ENCODE peak calls at places on chromosomes 3 and 15, in ten cellular contexts. One of them, this sample, is unnamed. For H3K4me1, the result is how much of the 10 kb centered on the place peaks cover.

GRCh38 chr3:18237251-18238005 is 187.7 kb downstream of the SATB1 start:
- DNase-seq in heart right ventricle: no peak
- DNase-seq in IMR-90: peak
- DNase-seq in endodermal cell: no peak
- DNase-seq in thoracic aorta: no peak
- DNase-seq in upper lobe of right lung: no peak
- DNase-seq in lower lobe of right lung: no peak
- DNase-seq in tibial artery: no peak
- DNase-seq in A549: no peak
- DNase-seq in sigmoid colon: no peak
- DNase-seq in this sample: no peak

GRCh38 chr3:196186661-196187573 is 24.3 kb downstream of the ZDHHC19 start:
- DNase-seq in sigmoid colon: no peak
- DNase-seq in thoracic aorta: no peak
- DNase-seq in tibial artery: no peak
- DNase-seq in upper lobe of right lung: no peak
- DNase-seq in IMR-90: peak
- DNase-seq in A549: no peak
- DNase-seq in endodermal cell: peak
- DNase-seq in lower lobe of right lung: no peak
- DNase-seq in heart right ventricle: no peak
- DNase-seq in this sample: peak

GRCh38 chr3:180383332-180384020 is 218.5 kb upstream of the TTC14 start:
- DNase-seq in thoracic aorta: no peak
- DNase-seq in upper lobe of right lung: no peak
- DNase-seq in A549: no peak
- DNase-seq in IMR-90: peak
- DNase-seq in lower lobe of right lung: no peak
- DNase-seq in tibial artery: no peak
- DNase-seq in heart right ventricle: no peak
- DNase-seq in endodermal cell: no peak
- DNase-seq in sigmoid colon: no peak
- DNase-seq in this sample: no peak

GRCh38 chr15:73335471-73335870 is 33.3 kb downstream of the HCN4 start:
- DNase-seq in thoracic aorta: no peak
- DNase-seq in heart right ventricle: no peak
- DNase-seq in sigmoid colon: peak
- DNase-seq in A549: no peak
- DNase-seq in upper lobe of right lung: no peak
- DNase-seq in endodermal cell: no peak
- DNase-seq in IMR-90: no peak
- DNase-seq in lower lobe of right lung: peak
- DNase-seq in tibial artery: no peak
- DNase-seq in this sample: no peak

GRCh38 chr3:51896607-51897305 is 6.4 kb downstream of the IQCF1 start:
- DNase-seq in IMR-90: no peak
- DNase-seq in upper lobe of right lung: no peak
- DNase-seq in tibial artery: no peak
- DNase-seq in lower lobe of right lung: no peak
- DNase-seq in endodermal cell: no peak
- DNase-seq in sigmoid colon: no peak
- DNase-seq in thoracic aorta: no peak
- DNase-seq in A549: no peak
- DNase-seq in heart right ventricle: no peak
- DNase-seq in this sample: no peak

GRCh38 chr3:85475346-85475745 is 516.6 kb downstream of the CADM2 start:
- DNase-seq in upper lobe of right lung: no peak
- DNase-seq in heart right ventricle: no peak
- DNase-seq in tibial artery: no peak
- DNase-seq in A549: no peak
- DNase-seq in thoracic aorta: no peak
- DNase-seq in lower lobe of right lung: no peak
- DNase-seq in IMR-90: no peak
- DNase-seq in sigmoid colon: no peak
- DNase-seq in endodermal cell: no peak
- DNase-seq in this sample: no peak

GRCh38 chr3:180980612-180981011 is 8.9 kb downstream of the DNAJC19 start:
- DNase-seq in thoracic aorta: no peak
- DNase-seq in sigmoid colon: no peak
- DNase-seq in tibial artery: no peak
- DNase-seq in heart right ventricle: no peak
- DNase-seq in lower lobe of right lung: no peak
- DNase-seq in endodermal cell: no peak
- DNase-seq in IMR-90: peak
- DNase-seq in A549: no peak
- DNase-seq in upper lobe of right lung: no peak
- DNase-seq in this sample: no peak

GRCh38 chr3:189625566-189625965 is 5.6 kb upstream of the TP63 start:
- DNase-seq in endodermal cell: no peak
- DNase-seq in sigmoid colon: no peak
- DNase-seq in thoracic aorta: no peak
- DNase-seq in A549: no peak
- DNase-seq in heart right ventricle: no peak
- DNase-seq in tibial artery: no peak
- DNase-seq in IMR-90: no peak
- DNase-seq in lower lobe of right lung: no peak
- DNase-seq in upper lobe of right lung: no peak
- DNase-seq in this sample: no peak

GRCh38 chr3:134666885-134667284 is 16.1 kb upstream of the KY start:
- DNase-seq in A549: no peak
- DNase-seq in IMR-90: no peak
- DNase-seq in lower lobe of right lung: no peak
- DNase-seq in tibial artery: no peak
- DNase-seq in heart right ventricle: no peak
- DNase-seq in endodermal cell: no peak
- DNase-seq in thoracic aorta: no peak
- DNase-seq in sigmoid colon: no peak
- DNase-seq in upper lobe of right lung: no peak
- DNase-seq in this sample: no peak

GRCh38 chr15:65245096-65245849 is 34.0 kb upstream of the CILP start:
- DNase-seq in endodermal cell: no peak
- DNase-seq in lower lobe of right lung: no peak
- DNase-seq in heart right ventricle: peak
- DNase-seq in A549: no peak
- DNase-seq in thoracic aorta: no peak
- DNase-seq in IMR-90: peak
- DNase-seq in upper lobe of right lung: no peak
- DNase-seq in sigmoid colon: peak
- DNase-seq in tibial artery: peak
- DNase-seq in this sample: peak

GRCh38 chr3:141933421-141934300 is 57.2 kb downstream of the ATP1B3 start:
- DNase-seq in IMR-90: no peak
- DNase-seq in A549: no peak
- DNase-seq in heart right ventricle: no peak
- DNase-seq in endodermal cell: peak
- DNase-seq in tibial artery: no peak
- DNase-seq in thoracic aorta: no peak
- DNase-seq in upper lobe of right lung: no peak
- DNase-seq in lower lobe of right lung: no peak
- DNase-seq in sigmoid colon: peak
- DNase-seq in this sample: no peak

DNA sequence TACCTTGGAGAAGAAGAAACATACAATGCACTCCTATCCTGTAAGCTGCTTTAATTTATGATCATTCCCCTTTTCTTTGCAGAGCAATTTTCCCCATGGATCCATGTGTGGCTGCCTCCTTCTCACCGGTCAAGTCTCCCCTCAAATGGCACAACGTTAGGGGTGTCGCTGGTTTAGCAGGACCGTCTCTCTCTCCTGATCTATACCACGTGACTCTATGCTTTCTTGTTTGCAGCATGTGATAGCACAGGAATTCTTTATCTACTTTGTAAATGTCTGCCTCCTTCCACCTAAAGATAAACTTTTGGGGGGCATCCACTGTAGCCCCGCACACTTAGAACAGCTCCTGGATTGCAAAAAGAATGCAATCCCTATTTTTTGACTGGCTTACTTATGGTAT is 506.0 kb downstream of the MAGI1 start:
- DNase-seq in endodermal cell: no peak
- DNase-seq in IMR-90: no peak
- DNase-seq in A549: no peak
- DNase-seq in lower lobe of right lung: no peak
- DNase-seq in tibial artery: no peak
- DNase-seq in thoracic aorta: no peak
- DNase-seq in heart right ventricle: no peak
- DNase-seq in upper lobe of right lung: no peak
- DNase-seq in sigmoid colon: no peak
- DNase-seq in this sample: no peak
- H3K4me3 ChIP-seq in endodermal cell: no peak
- H3K4me3 ChIP-seq in IMR-90: no peak
- H3K4me3 ChIP-seq in A549: no peak
- H3K4me3 ChIP-seq in lower lobe of right lung: no peak
- H3K4me3 ChIP-seq in tibial artery: no peak
- H3K4me3 ChIP-seq in thoracic aorta: no peak
- H3K4me3 ChIP-seq in heart right ventricle: no peak
- H3K4me3 ChIP-seq in upper lobe of right lung: no peak
- H3K4me3 ChIP-seq in sigmoid colon: no peak
- H3K4me3 ChIP-seq in this sample: no peak

DNA sequence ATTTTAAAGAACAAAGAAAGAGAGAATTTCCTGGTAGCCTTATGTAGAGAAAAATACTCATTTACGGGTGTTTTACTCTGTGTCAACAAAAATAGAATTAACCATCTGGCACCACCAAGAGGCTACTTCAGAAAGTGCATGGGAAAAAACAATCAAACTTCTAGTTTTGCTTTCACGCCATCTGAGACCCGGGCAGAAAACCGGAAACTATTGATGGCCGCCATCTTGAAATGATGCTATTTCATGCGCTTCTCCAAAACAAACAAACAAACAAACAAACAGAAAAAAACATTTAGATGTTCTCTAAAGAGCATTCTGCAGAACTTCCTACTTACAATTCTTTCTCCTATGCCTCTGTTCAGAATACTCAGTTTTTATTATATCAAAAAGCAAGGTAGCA is 49.4 kb upstream of the SYNPR start:
- DNase-seq in upper lobe of right lung: no peak
- DNase-seq in heart right ventricle: no peak
- DNase-seq in tibial artery: no peak
- DNase-seq in A549: peak
- DNase-seq in thoracic aorta: no peak
- DNase-seq in IMR-90: peak
- DNase-seq in lower lobe of right lung: no peak
- DNase-seq in endodermal cell: peak
- DNase-seq in sigmoid colon: no peak
- DNase-seq in this sample: peak
- TF ChIP-seq CTCF in upper lobe of right lung: peak
- TF ChIP-seq CTCF in heart right ventricle: peak
- TF ChIP-seq CTCF in tibial artery: peak
- TF ChIP-seq CTCF in A549: peak
- TF ChIP-seq CTCF in thoracic aorta: no peak
- TF ChIP-seq CTCF in IMR-90: peak
- TF ChIP-seq CTCF in lower lobe of right lung: peak
- TF ChIP-seq CTCF in endodermal cell: peak
- TF ChIP-seq CTCF in sigmoid colon: no peak
- TF ChIP-seq CTCF in this sample: peak

GRCh38 chr3:125146601-125147490 is 65.7 kb downstream of the SLC12A8 start:
- DNase-seq in endodermal cell: peak
- DNase-seq in IMR-90: no peak
- DNase-seq in sigmoid colon: peak
- DNase-seq in thoracic aorta: no peak
- DNase-seq in heart right ventricle: no peak
- DNase-seq in lower lobe of right lung: no peak
- DNase-seq in A549: no peak
- DNase-seq in tibial artery: no peak
- DNase-seq in upper lobe of right lung: peak
- DNase-seq in this sample: no peak

GRCh38 chr3:125143982-125144652 is 68.4 kb downstream of the SLC12A8 start:
- DNase-seq in upper lobe of right lung: no peak
- DNase-seq in lower lobe of right lung: no peak
- DNase-seq in A549: no peak
- DNase-seq in sigmoid colon: peak
- DNase-seq in thoracic aorta: no peak
- DNase-seq in heart right ventricle: peak
- DNase-seq in IMR-90: no peak
- DNase-seq in tibial artery: no peak
- DNase-seq in endodermal cell: peak
- DNase-seq in this sample: peak

GRCh38 chr3:125147491-125147820 is 65.1 kb downstream of the SLC12A8 start:
- DNase-seq in sigmoid colon: no peak
- DNase-seq in heart right ventricle: no peak
- DNase-seq in thoracic aorta: no peak
- DNase-seq in tibial artery: no peak
- DNase-seq in upper lobe of right lung: no peak
- DNase-seq in IMR-90: peak
- DNase-seq in A549: no peak
- DNase-seq in lower lobe of right lung: no peak
- DNase-seq in endodermal cell: no peak
- DNase-seq in this sample: no peak

GRCh38 chr3:125144653-125145314 is 67.8 kb downstream of the SLC12A8 start:
- DNase-seq in heart right ventricle: no peak
- DNase-seq in A549: no peak
- DNase-seq in lower lobe of right lung: no peak
- DNase-seq in thoracic aorta: no peak
- DNase-seq in endodermal cell: peak
- DNase-seq in sigmoid colon: peak
- DNase-seq in upper lobe of right lung: no peak
- DNase-seq in IMR-90: no peak
- DNase-seq in tibial artery: no peak
- DNase-seq in this sample: no peak

GRCh38 chr3:125145751-125146475 is 66.6 kb downstream of the SLC12A8 start:
- DNase-seq in A549: no peak
- DNase-seq in lower lobe of right lung: no peak
- DNase-seq in heart right ventricle: no peak
- DNase-seq in endodermal cell: no peak
- DNase-seq in tibial artery: no peak
- DNase-seq in IMR-90: no peak
- DNase-seq in sigmoid colon: peak
- DNase-seq in upper lobe of right lung: no peak
- DNase-seq in thoracic aorta: no peak
- DNase-seq in this sample: no peak
- H3K4me1 ChIP-seq in A549: under half
- H3K4me1 ChIP-seq in lower lobe of right lung: half or more
- H3K4me1 ChIP-seq in heart right ventricle: half or more
- H3K4me1 ChIP-seq in endodermal cell: under half
- H3K4me1 ChIP-seq in tibial artery: half or more
- H3K4me1 ChIP-seq in IMR-90: under half
- H3K4me1 ChIP-seq in sigmoid colon: under half
- H3K4me1 ChIP-seq in upper lobe of right lung: half or more
- H3K4me1 ChIP-seq in thoracic aorta: half or more
- H3K4me1 ChIP-seq in this sample: under half

DNA sequence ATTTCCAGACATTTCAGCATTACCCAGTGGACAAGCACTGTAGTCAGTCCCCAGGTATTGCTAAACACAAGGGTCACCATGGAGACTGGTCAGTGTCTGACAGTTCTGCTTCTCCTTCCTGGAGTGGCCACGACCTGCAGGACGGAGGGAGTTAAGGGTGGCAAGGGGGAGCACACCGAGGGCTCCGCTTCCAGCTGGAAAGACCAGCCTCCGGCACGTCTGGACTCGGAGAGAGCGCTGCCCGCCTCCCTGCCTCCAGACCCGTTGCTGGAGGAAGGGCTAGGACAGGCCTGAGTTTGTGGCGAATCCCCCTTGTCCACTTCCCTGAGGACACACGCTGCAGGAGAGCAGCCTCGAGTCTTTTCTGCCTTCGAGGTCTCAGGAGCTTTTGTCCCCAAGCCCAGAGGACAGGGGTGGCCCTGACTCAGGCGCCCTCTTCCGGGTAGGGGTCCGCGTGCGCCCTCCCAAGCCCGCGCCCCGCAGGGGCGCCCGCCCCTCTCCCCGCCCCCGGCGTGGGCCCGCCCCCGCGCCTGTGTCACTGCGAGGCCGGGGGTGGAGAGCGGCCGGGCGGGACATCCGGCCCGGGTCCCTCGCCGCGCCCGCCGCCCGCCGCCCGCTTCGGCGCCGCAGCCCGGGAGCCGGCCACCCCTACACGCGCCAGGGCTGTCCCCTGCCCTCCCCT is at the start of gene CHST14:
- DNase-seq in lower lobe of right lung: peak
- DNase-seq in heart right ventricle: peak
- DNase-seq in IMR-90: peak
- DNase-seq in A549: peak
- DNase-seq in sigmoid colon: peak
- DNase-seq in thoracic aorta: no peak
- DNase-seq in tibial artery: peak
- DNase-seq in upper lobe of right lung: peak
- DNase-seq in endodermal cell: peak
- DNase-seq in this sample: peak
- H3K4me3 ChIP-seq in lower lobe of right lung: peak
- H3K4me3 ChIP-seq in heart right ventricle: peak
- H3K4me3 ChIP-seq in IMR-90: peak
- H3K4me3 ChIP-seq in A549: peak
- H3K4me3 ChIP-seq in sigmoid colon: peak
- H3K4me3 ChIP-seq in thoracic aorta: peak
- H3K4me3 ChIP-seq in tibial artery: peak
- H3K4me3 ChIP-seq in upper lobe of right lung: peak
- H3K4me3 ChIP-seq in endodermal cell: peak
- H3K4me3 ChIP-seq in this sample: peak

This sample was measured in BE2C.